ENCODE peak calls at places on chromosome 19, in four cellular contexts. Q, C, N and Y are unnamed samples.
A peak's percentile ranks its signal among the peaks of the same experiment; 100 is the strongest.

GRCh38 chr19:31340059-31341025 is 8.9 kb downstream of the TSHZ3 start:
- DNase-seq in Q (no peak), C (no peak), N (peak; percentile 34), Y (no peak)

GRCh38 chr19:1505991-1506881 is 6.6 kb downstream of the ADAMTSL5 start:
- DNase-seq in Q (no peak), C (no peak), N (no peak), Y (no peak)

GRCh38 chr19:17550076-17550667 is 5.3 kb upstream of the COLGALT1 start:
- DNase-seq in Q (no peak), C (no peak), N (no peak), Y (no peak)

GRCh38 chr19:14480695-14481069 is 5.5 kb upstream of the PTGER1 start:
- DNase-seq in Q (no peak), C (no peak), N (no peak), Y (no peak)

GRCh38 chr19:2679439-2679838 is 23.1 kb downstream of the GNG7 start:
- DNase-seq in Q (no peak), C (no peak), N (no peak), Y (no peak)

GRCh38 chr19:18058208-18059009 is 28.3 kb downstream of the IL12RB1 start:
- DNase-seq in Q (peak; percentile 21), C (peak; percentile 10), N (no peak), Y (peak; percentile 31)

GRCh38 chr19:2048959-2049740 is 1.9 kb downstream of the MKNK2 start:
- DNase-seq in Q (no peak), C (no peak), N (no peak), Y (no peak)

GRCh38 chr19:1910169-1910568 is 5.0 kb downstream of the ADAT3 start:
- DNase-seq in Q (no peak), C (no peak), N (no peak), Y (no peak)

GRCh38 chr19:1935484-1936208 is 5.3 kb upstream of the CSNK1G2 start:
- DNase-seq in Q (no peak), C (no peak), N (no peak), Y (no peak)

GRCh38 chr19:4456566-4456842 is 1.1 kb downstream of the UBXN6 start:
- DNase-seq in Q (no peak), C (no peak), N (no peak), Y (no peak)

GRCh38 chr19:49862411-49863253 is 4.7 kb downstream of the PNKP start:
- DNase-seq in Q (no peak), C (no peak), N (no peak), Y (no peak)

GRCh38 chr19:35264281-35265125 is 4.3 kb upstream of the USF2 start:
- DNase-seq in Q (no peak), C (no peak), N (no peak), Y (no peak)

GRCh38 chr19:36986131-36986530 is 70.0 kb downstream of the ZNF568 start:
- DNase-seq in Q (no peak), C (no peak), N (no peak), Y (no peak)

GRCh38 chr19:48588670-48589399 is 17.7 kb upstream of the SPACA4 start:
- DNase-seq in Q (peak; percentile 51), C (no peak), N (no peak), Y (peak; percentile 35)

GRCh38 chr19:18501832-18502231 is 20.0 kb downstream of the ELL start:
- DNase-seq in Q (no peak), C (no peak), N (no peak), Y (no peak)

GRCh38 chr19:4993683-4994082 is 24.8 kb downstream of the KDM4B start:
- DNase-seq in Q (no peak), C (no peak), N (no peak), Y (no peak)

GRCh38 chr19:52297601-52298358 is 811 bp downstream of the ZNF480 start:
- DNase-seq in Q (no peak), C (no peak), N (no peak), Y (no peak)

GRCh38 chr19:4130635-4131438 is 6.9 kb upstream of the MAP2K2 start:
- DNase-seq in Q (no peak), C (no peak), N (peak; percentile 46), Y (no peak)

GRCh38 chr19:38375098-38375493 is 725 bp downstream of the PSMD8 start:
- DNase-seq in Q (no peak), C (no peak), N (no peak), Y (no peak)

GRCh38 chr19:48443262-48443661 is 2.5 kb upstream of the GRWD1 start:
- DNase-seq in Q (no peak), C (no peak), N (no peak), Y (no peak)

GRCh38 chr19:19081642-19082151 is 17.9 kb downstream of the SLC25A42 start:
- DNase-seq in Q (no peak), C (no peak), N (no peak), Y (no peak)

GRCh38 chr19:1105217-1105872 is 1.6 kb downstream of the GPX4 start:
- DNase-seq in Q (no peak), C (no peak), N (no peak), Y (no peak)

GRCh38 chr19:49057636-49058234 is at the start of gene CGB7:
- DNase-seq in Q (peak; percentile 22), C (no peak), N (no peak), Y (no peak)

GRCh38 chr19:41321600-41322270 is 11.8 kb downstream of the CCDC97 start:
- DNase-seq in Q (no peak), C (no peak), N (no peak), Y (no peak)
- TF ChIP-seq CTCF in Q (peak; percentile 71), C (peak; percentile 7), N (peak; percentile 72), Y (peak; percentile 61)

DNA sequence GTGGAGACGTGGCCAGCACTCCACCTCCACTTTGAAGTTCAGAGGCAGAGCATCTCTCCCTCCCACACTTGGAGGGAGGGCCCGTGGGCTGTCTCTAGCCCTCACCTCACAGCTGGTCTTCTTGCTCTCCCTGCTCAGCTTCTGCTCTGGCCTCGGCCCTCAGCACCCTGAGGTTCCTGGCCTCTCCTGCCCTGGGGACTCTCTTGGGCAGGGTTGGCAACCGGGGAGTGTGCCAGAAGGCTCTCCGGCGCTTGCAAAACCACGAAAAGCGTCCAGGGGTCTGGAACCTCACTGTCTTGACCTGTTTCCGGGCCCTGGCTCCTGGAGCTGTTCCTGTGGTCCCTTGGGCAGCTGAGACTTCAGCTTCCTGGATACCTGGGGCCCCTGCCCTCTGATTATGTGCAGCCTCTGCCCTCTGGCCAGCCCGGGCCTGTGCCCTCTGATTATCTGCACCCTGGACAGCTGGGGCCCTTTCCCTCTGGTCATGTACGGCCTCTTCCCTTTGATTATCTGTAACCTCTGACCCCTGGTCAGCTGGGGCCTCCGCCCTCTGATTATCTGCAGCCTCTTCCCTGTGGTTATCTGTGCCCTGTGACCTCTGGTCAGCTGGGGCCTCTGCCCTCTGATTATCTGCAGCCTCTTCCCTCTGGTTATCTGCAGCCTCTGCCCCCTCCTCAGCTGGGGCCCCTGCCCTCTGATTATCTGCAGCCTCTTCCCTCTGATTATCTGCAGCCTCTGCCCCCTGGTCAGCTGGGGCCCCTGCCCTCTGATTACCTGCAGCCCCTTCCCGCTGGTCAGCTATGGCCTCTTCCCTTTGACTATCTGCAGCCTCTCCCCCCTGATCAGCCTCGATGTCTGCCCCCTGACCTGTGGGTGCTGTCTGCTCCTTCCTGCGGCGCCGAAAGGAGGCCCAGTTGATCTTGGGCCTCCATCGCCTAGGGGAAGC is 2.0 kb downstream of the CCDC8 start:
- DNase-seq in Q (no peak), C (no peak), N (no peak), Y (no peak)
- H3K4me3 ChIP-seq in Q (peak overlapping the region; percentile 78), C (peak overlapping the region; percentile 34), N (peak overlapping the region; percentile 76), Y (no peak overlapping the region)

GRCh38 chr19:11073568-11073967 is 15.7 kb upstream of the LDLR start:
- DNase-seq in Q (no peak), C (no peak), N (no peak), Y (no peak)
- TF ChIP-seq CTCF in Q (no peak), C (no peak), N (no peak), Y (no peak)

GRCh38 chr19:13299838-13300237 is 149.6 kb downstream of the IER2 start:
- DNase-seq in Q (no peak), C (no peak), N (no peak), Y (no peak)

GRCh38 chr19:13301627-13302334 is 151.6 kb downstream of the IER2 start:
- DNase-seq in Q (no peak), C (no peak), N (no peak), Y (no peak)

GRCh38 chr19:13297023-13297422 is 146.8 kb downstream of the IER2 start:
- DNase-seq in Q (no peak), C (no peak), N (no peak), Y (no peak)

GRCh38 chr19:13300421-13301030 is 150.3 kb downstream of the IER2 start:
- DNase-seq in Q (no peak), C (no peak), N (no peak), Y (no peak)

DNA sequence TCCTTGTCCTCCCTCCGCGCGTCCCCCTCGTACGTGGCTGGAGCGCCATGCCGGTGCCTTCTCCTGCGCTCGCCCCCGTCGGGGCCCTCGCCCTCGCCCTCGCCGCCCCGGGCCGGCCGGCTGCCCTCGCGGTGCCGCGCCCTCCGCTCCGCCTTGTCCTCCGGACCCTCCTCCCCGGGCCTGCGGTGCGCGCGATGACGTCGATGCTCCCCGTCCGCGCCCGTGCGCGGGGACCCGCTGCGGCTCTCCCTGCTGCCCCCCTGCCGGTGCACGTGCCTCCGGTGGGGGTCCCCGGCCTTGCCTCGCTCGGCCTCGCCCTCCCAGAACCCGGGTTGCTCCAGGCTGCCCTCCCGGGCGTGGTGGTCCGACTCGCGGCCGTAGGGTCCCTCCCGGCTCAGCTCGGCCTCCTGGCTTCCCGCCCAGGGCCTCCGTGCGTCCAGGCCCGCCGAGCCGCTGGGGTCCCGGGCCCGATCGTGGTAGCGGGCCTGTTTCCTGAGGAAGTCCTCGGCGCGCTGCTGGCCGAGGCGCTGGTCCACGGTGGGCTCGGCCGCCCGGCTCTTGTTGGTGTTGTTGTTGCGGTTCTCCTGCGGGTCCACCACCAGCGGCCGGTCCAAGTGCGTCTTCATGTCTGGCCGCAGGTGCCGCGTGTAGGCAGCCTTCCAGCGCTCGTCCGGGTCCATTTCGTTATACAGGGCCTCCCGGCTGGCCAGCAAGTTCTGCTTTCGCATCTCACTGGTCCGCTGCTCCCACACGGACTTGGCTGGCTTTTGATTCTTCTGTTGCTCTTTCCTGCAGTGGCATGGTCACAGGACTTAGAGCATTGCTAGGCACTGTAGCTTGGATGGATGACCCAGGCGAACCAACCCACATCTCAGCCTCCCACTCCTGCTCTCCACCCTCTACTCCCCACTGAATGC is 148.6 kb downstream of the IER2 start:
- DNase-seq in Q (no peak), C (no peak), N (no peak), Y (no peak)
- H3K4me3 ChIP-seq in Q (peak overlapping the region; percentile 51), C (no peak overlapping the region), N (no peak overlapping the region), Y (no peak overlapping the region)

GRCh38 chr19:40502647-40503046 is 35.8 kb downstream of the SPTBN4 start:
- DNase-seq in Q (no peak), C (no peak), N (no peak), Y (no peak)
- TF ChIP-seq CTCF in Q (no peak), C (peak; percentile 15), N (peak; percentile 4), Y (peak; percentile 21)

GRCh38 chr19:9523885-9524474 is 14.5 kb downstream of the ZNF426 start:
- DNase-seq in Q (no peak), C (no peak), N (no peak), Y (no peak)

GRCh38 chr19:9531933-9532332 is 6.5 kb downstream of the ZNF426 start:
- DNase-seq in Q (no peak), C (no peak), N (no peak), Y (no peak)

DNA sequence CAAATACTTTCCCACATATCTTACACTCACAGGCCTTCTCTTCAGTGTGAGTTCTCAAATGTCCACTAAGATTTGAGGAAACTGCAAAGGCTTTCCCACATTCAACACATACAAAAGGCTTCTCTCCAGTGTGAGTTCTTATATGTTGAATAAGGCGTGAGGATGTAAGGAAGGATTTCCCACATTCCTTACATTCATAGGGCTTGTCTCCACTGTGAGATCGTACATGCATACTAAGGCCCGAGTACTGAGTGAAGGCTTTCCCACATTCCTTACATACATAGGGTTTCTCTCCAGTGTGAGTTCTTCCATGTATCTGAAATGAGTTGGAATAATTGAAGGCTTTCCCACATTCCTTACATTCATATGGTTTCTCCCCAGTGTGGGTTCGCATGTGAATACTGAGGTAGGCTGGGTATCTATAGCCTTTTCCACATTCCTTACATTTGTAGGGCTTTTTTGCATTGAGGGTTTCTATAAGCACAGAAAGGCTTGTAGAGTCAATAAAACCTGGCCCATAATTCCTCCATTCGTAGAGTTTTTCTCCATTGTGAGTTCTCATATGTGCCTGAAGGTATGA is 9.6 kb downstream of the ZNF426 start:
- DNase-seq in Q (no peak), C (no peak), N (no peak), Y (no peak)
- H3K4me3 ChIP-seq in Q (peak overlapping the region; percentile 27), C (no peak overlapping the region), N (no peak overlapping the region), Y (no peak overlapping the region)